ENCODE peak calls at places on chromosomes 6 and 20, in five cellular contexts. M is choroid plexus epithelial cell, Q is uterus, Z is mucosa of descending colon, I is adrenal gland. S is an unnamed sample.

GRCh38 chr6:30760537-30760936 is 16.2 kb upstream of the IER3 start:
- DNase-seq in Z (no peak), M (no peak), Q (no peak), I (no peak), S (no peak)

GRCh38 chr6:130849501-130850039 is 22.4 kb downstream of the SMLR1 start:
- DNase-seq in Q (no peak), M (no peak), Z (no peak), I (no peak), S (no peak)

GRCh38 chr6:135358907-135359459 is 138.6 kb downstream of the AHI1 start:
- DNase-seq in M (peak; percentile 46), I (no peak), Q (no peak), Z (no peak), S (no peak)

GRCh38 chr6:34536251-34536958 is 19.7 kb downstream of the SPDEF start:
- DNase-seq in Z (peak; percentile 69), M (no peak), I (no peak), Q (no peak), S (peak; percentile 67)

GRCh38 chr6:16154904-16155303 is 26.0 kb downstream of the MYLIP start:
- DNase-seq in I (peak; percentile 50), Q (no peak), M (peak; percentile 81), Z (no peak), S (no peak)

GRCh38 chr20:18654448-18654773 is 66.6 kb downstream of the DTD1 start:
- DNase-seq in I (no peak), M (no peak), Q (no peak), Z (no peak), S (no peak)

GRCh38 chr6:122997541-122998150 is 1.6 kb downstream of the CLVS2 start:
- DNase-seq in I (no peak), Q (no peak), Z (no peak), M (no peak), S (no peak)

GRCh38 chr6:71621918-71622519 is 264.3 kb upstream of the RIMS1 start:
- DNase-seq in Z (no peak), I (no peak), M (peak; percentile 31), Q (no peak), S (no peak)

GRCh38 chr6:161013697-161014096 is 22.1 kb downstream of the MAP3K4 start:
- DNase-seq in I (no peak), Z (no peak), Q (no peak), M (no peak), S (no peak)

GRCh38 chr6:132530293-132530974 is 7.6 kb upstream of the TAAR9 start:
- DNase-seq in M (peak; percentile 84), Z (peak; percentile 55), Q (peak; percentile 29), I (peak; percentile 23), S (peak; percentile 63)

GRCh38 chr20:45359406-45360148 is 3.4 kb upstream of the SYS1 start:
- DNase-seq in Q (peak; percentile 62), M (peak; percentile 79), I (no peak), Z (no peak), S (peak; percentile 54)

GRCh38 chr6:118377711-118378414 is 170.2 kb upstream of the PLN start:
- DNase-seq in Z (no peak), I (no peak), Q (no peak), M (no peak), S (no peak)

GRCh38 chr6:24719125-24719931 is at the start of gene C6orf62:
- DNase-seq in Q (no peak), M (no peak), Z (peak; percentile 53), I (no peak), S (peak; percentile 41)

GRCh38 chr6:43733471-43734293 is 36.3 kb upstream of the VEGFA start:
- DNase-seq in Z (no peak), M (no peak), Q (no peak), I (no peak), S (no peak)

GRCh38 chr6:7803219-7803618 is 77.3 kb downstream of the BMP6 start:
- DNase-seq in I (no peak), Z (no peak), M (no peak), Q (no peak), S (no peak)

GRCh38 chr20:39123161-39123560 is 161.0 kb downstream of the DHX35 start:
- DNase-seq in M (no peak), I (no peak), Z (no peak), Q (no peak), S (no peak)

GRCh38 chr6:1611322-1611571 is 1.5 kb downstream of the FOXC1 start:
- DNase-seq in Q (no peak), Z (no peak), I (no peak), M (no peak), S (no peak)

GRCh38 chr6:156780117-156780641 is 3.0 kb downstream of the ARID1B start:
- DNase-seq in I (peak; percentile 62), Q (no peak), Z (peak; percentile 77), M (peak; percentile 98), S (peak; percentile 63)

GRCh38 chr6:80638222-80639055 is 532.0 kb downstream of the BCKDHB start:
- DNase-seq in Q (no peak), Z (peak; percentile 19), M (peak; percentile 97), I (peak; percentile 63), S (peak; percentile 8)

DNA sequence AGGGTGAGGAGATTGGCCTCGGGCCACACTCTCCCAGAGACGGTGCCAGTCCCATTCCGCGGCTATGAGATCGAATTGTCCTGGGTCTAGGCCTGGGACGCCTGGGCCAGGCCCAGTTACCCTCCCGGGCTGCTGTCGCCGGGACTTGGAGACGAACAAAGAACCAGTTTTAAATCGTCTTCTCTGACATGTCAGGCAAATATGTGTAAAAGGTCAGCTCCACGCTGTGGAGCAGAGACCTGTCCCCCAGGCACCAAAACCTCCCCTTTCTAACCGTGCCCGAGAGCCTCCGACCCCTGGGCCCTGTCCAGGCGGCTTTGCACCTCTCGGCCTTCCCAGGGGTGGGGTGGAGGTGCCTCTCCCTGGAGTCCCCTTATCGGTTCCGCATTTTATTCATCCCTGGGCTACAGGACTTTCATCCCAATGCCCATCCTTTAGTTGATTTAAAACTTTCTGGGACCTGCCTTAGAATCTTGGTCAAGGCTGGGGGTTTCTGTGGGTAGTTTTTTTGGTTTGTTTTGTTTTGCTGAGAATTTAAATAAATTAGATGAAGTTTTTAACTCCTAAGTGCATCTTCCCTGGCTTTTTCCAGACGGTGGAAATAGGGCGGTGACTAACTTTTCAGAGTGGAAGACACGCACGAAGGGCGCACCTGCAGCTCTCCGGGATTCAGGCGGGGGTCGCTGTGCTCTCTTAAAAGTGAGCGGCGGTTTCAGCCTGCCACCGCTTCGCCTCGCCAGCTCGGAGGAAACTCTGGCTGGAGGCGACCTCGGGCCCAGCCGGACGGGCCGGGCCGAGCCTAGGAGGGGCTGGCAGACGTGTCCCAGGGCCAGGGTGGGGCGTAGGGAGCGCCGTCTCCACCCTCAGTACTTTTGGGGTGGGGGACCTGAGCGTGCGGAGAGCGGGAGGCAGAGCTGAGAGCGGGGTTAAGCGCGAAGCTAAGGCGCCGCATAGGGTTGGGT is 6.0 kb upstream of the TFAP2A start:
- DNase-seq in M (no peak), Q (no peak), I (no peak), Z (no peak), S (no peak)
- H3K4me3 ChIP-seq in M (no peak overlapping the region), Q (no peak overlapping the region), I (no peak overlapping the region), Z (no peak overlapping the region), S (no peak overlapping the region)

GRCh38 chr6:121223930-121224329 is 110.3 kb downstream of the TBC1D32 start:
- DNase-seq in I (no peak), Q (no peak), M (no peak), Z (no peak), S (no peak)

GRCh38 chr6:121223212-121223611 is 111.1 kb downstream of the TBC1D32 start:
- DNase-seq in I (no peak), Q (no peak), Z (no peak), M (no peak), S (no peak)

GRCh38 chr6:121216928-121217327 is 117.4 kb downstream of the TBC1D32 start:
- DNase-seq in I (no peak), Z (no peak), Q (no peak), M (peak; percentile 41), S (no peak)

GRCh38 chr6:121222656-121223055 is 111.6 kb downstream of the TBC1D32 start:
- DNase-seq in M (peak; percentile 66), Z (no peak), I (no peak), Q (no peak), S (no peak)
- TF ChIP-seq CTCF in M (peak; percentile 36), Z (no peak), I (peak; percentile 13), Q (no peak), S (peak; percentile 28)

GRCh38 chr6:163970846-163971564 is 556.5 kb downstream of the QKI start:
- DNase-seq in Z (no peak), Q (no peak), M (no peak), I (no peak), S (no peak)
- H3K4me3 ChIP-seq in Z (no peak overlapping the region), Q (no peak overlapping the region), M (no peak overlapping the region), I (no peak overlapping the region), S (no peak overlapping the region)

GRCh38 chr20:35695245-35695749 is 3.9 kb downstream of the NFS1 start:
- DNase-seq in Z (no peak), M (no peak), I (no peak), Q (no peak), S (no peak)
- TF ChIP-seq CTCF in Z (no peak), M (no peak), I (no peak), Q (no peak), S (no peak)

GRCh38 chr20:50194831-50195523 is 4.3 kb downstream of the CEBPB start:
- DNase-seq in Z (no peak), M (peak; percentile 48), Q (no peak), I (peak; percentile 62), S (no peak)

GRCh38 chr20:50195524-50196120 is 5.0 kb downstream of the CEBPB start:
- DNase-seq in M (no peak), I (peak; percentile 63), Q (no peak), Z (no peak), S (no peak)

GRCh38 chr20:50193169-50193850 is 2.7 kb downstream of the CEBPB start:
- DNase-seq in I (peak; percentile 69), Z (peak; percentile 37), Q (no peak), M (peak; percentile 25), S (no peak)

GRCh38 chr20:50192364-50193168 is 1.9 kb downstream of the CEBPB start:
- DNase-seq in Z (peak; percentile 83), Q (peak; percentile 88), I (peak; percentile 91), M (peak; percentile 92), S (peak; percentile 85)

GRCh38 chr20:50193851-50194830 is 3.5 kb downstream of the CEBPB start:
- DNase-seq in M (peak; percentile 30), Z (no peak), Q (no peak), I (peak; percentile 82), S (no peak)
- H3K4me3 ChIP-seq in M (peak overlapping the region; percentile 96), Z (no peak overlapping the region), Q (peak overlapping the region; percentile 97), I (peak overlapping the region; percentile 39), S (peak overlapping the region; percentile 82)

GRCh38 chr20:53643031-53643832 is 49.6 kb upstream of the ZNF217 start:
- DNase-seq in M (peak; percentile 85), Q (no peak), I (peak; percentile 67), Z (peak; percentile 74), S (peak; percentile 74)
- TF ChIP-seq CTCF in M (no peak), Q (no peak), I (no peak), Z (no peak), S (no peak)

S was measured in transverse colon.